ENCODE peak calls at places on chromosome 22, in four cellular contexts. One of them, this sample, is unnamed.

GRCh38 chr22:27612075-27612474 is 189.5 kb downstream of the MN1 start:
- DNase-seq in SK-N-SH: peak; percentile 45
- DNase-seq in A549: no peak
- DNase-seq in body of pancreas: no peak
- DNase-seq in this sample: no peak

GRCh38 chr22:17161991-17162390 is 2.9 kb upstream of the HDHD5 start:
- DNase-seq in SK-N-SH: no peak
- DNase-seq in A549: no peak
- DNase-seq in body of pancreas: no peak
- DNase-seq in this sample: no peak

GRCh38 chr22:35409783-35410662 is 10.1 kb downstream of the MCM5 start:
- DNase-seq in SK-N-SH: no peak
- DNase-seq in A549: no peak
- DNase-seq in body of pancreas: no peak
- DNase-seq in this sample: no peak

GRCh38 chr22:37906364-37907008 is 389 bp downstream of the MICALL1 start:
- DNase-seq in SK-N-SH: peak; percentile 78
- DNase-seq in A549: no peak
- DNase-seq in body of pancreas: no peak
- DNase-seq in this sample: peak; percentile 40

GRCh38 chr22:17796695-17797094 is 22.4 kb upstream of the BID start:
- DNase-seq in SK-N-SH: no peak
- DNase-seq in A549: no peak
- DNase-seq in body of pancreas: no peak
- DNase-seq in this sample: no peak

GRCh38 chr22:39332441-39333064 is 13.1 kb upstream of the RPL3 start:
- DNase-seq in SK-N-SH: no peak
- DNase-seq in A549: no peak
- DNase-seq in body of pancreas: peak; percentile 73
- DNase-seq in this sample: peak; percentile 55

GRCh38 chr22:28282346-28282745 is 363.3 kb upstream of the PITPNB start:
- DNase-seq in SK-N-SH: no peak
- DNase-seq in A549: no peak
- DNase-seq in body of pancreas: no peak
- DNase-seq in this sample: no peak

GRCh38 chr22:30829901-30830550 is 135.4 kb downstream of the OSBP2 start:
- DNase-seq in SK-N-SH: no peak
- DNase-seq in A549: peak; percentile 85
- DNase-seq in body of pancreas: no peak
- DNase-seq in this sample: peak; percentile 31

GRCh38 chr22:20121856-20122415 is 4.9 kb upstream of the TRMT2A start:
- DNase-seq in SK-N-SH: no peak
- DNase-seq in A549: no peak
- DNase-seq in body of pancreas: no peak
- DNase-seq in this sample: no peak

GRCh38 chr22:30201970-30202369 is 44.6 kb downstream of the LIF start:
- DNase-seq in SK-N-SH: no peak
- DNase-seq in A549: no peak
- DNase-seq in body of pancreas: no peak
- DNase-seq in this sample: no peak

GRCh38 chr22:48071305-48071704 is 1308.9 kb downstream of the TBC1D22A start:
- DNase-seq in SK-N-SH: no peak
- DNase-seq in A549: no peak
- DNase-seq in body of pancreas: no peak
- DNase-seq in this sample: no peak

GRCh38 chr22:32313532-32313931 is 44.1 kb upstream of the RFPL3 start:
- DNase-seq in SK-N-SH: no peak
- DNase-seq in A549: no peak
- DNase-seq in body of pancreas: no peak
- DNase-seq in this sample: no peak

GRCh38 chr22:26585104-26585790 is 4.7 kb downstream of the TPST2 start:
- DNase-seq in SK-N-SH: peak; percentile 53
- DNase-seq in A549: no peak
- DNase-seq in body of pancreas: peak; percentile 66
- DNase-seq in this sample: no peak

GRCh38 chr22:24501366-24502005 is 6.4 kb downstream of the UPB1 start:
- DNase-seq in SK-N-SH: no peak
- DNase-seq in A549: no peak
- DNase-seq in body of pancreas: no peak
- DNase-seq in this sample: no peak

GRCh38 chr22:31829505-31829904 is 75.7 kb downstream of the DEPDC5 start:
- DNase-seq in SK-N-SH: peak; percentile 47
- DNase-seq in A549: peak; percentile 77
- DNase-seq in body of pancreas: no peak
- DNase-seq in this sample: peak; percentile 19

GRCh38 chr22:45818130-45819085 is 146.8 kb downstream of the ATXN10 start:
- DNase-seq in SK-N-SH: peak; percentile 44
- DNase-seq in A549: no peak
- DNase-seq in body of pancreas: peak; percentile 63
- DNase-seq in this sample: no peak

GRCh38 chr22:50684986-50685385 is 12.4 kb downstream of the SHANK3 start:
- DNase-seq in SK-N-SH: peak; percentile 13
- DNase-seq in A549: no peak
- DNase-seq in body of pancreas: no peak
- DNase-seq in this sample: no peak

GRCh38 chr22:37177755-37178154 is 10.3 kb downstream of the C1QTNF6 start:
- DNase-seq in SK-N-SH: no peak
- DNase-seq in A549: no peak
- DNase-seq in body of pancreas: no peak
- DNase-seq in this sample: no peak

GRCh38 chr22:18103527-18104269 is 6.9 kb upstream of the TUBA8 start:
- DNase-seq in SK-N-SH: no peak
- DNase-seq in A549: no peak
- DNase-seq in body of pancreas: no peak
- DNase-seq in this sample: no peak

GRCh38 chr22:25514436-25514835 is 50.0 kb upstream of the GRK3 start:
- DNase-seq in SK-N-SH: no peak
- DNase-seq in A549: no peak
- DNase-seq in body of pancreas: no peak
- DNase-seq in this sample: no peak

GRCh38 chr22:38176170-38176741 is 5.4 kb downstream of the PLA2G6 start:
- DNase-seq in SK-N-SH: no peak
- DNase-seq in A549: no peak
- DNase-seq in body of pancreas: peak; percentile 54
- DNase-seq in this sample: peak; percentile 52

GRCh38 chr22:46612341-46612903 is 7.8 kb upstream of the GRAMD4 start:
- DNase-seq in SK-N-SH: no peak
- DNase-seq in A549: no peak
- DNase-seq in body of pancreas: no peak
- DNase-seq in this sample: no peak

GRCh38 chr22:50738649-50739227 is 734 bp downstream of the ACR start:
- DNase-seq in SK-N-SH: no peak
- DNase-seq in A549: no peak
- DNase-seq in body of pancreas: no peak
- DNase-seq in this sample: no peak

GRCh38 chr22:38080847-38081635 is 2.9 kb downstream of the SLC16A8 start:
- DNase-seq in SK-N-SH: peak; percentile 76
- DNase-seq in A549: no peak
- DNase-seq in body of pancreas: peak; percentile 54
- DNase-seq in this sample: no peak

GRCh38 chr22:39748877-39749276 is 144.7 kb downstream of the ENTHD1 start:
- DNase-seq in SK-N-SH: no peak
- DNase-seq in A549: no peak
- DNase-seq in body of pancreas: no peak
- DNase-seq in this sample: no peak

GRCh38 chr22:36211237-36211881 is 9.8 kb upstream of the APOL4 start:
- DNase-seq in SK-N-SH: no peak
- DNase-seq in A549: no peak
- DNase-seq in body of pancreas: no peak
- DNase-seq in this sample: no peak

GRCh38 chr22:47713880-47714452 is 951.5 kb downstream of the TBC1D22A start:
- DNase-seq in SK-N-SH: no peak
- DNase-seq in A549: no peak
- DNase-seq in body of pancreas: no peak
- DNase-seq in this sample: no peak

GRCh38 chr22:27186643-27187042 is 529.3 kb downstream of the MIAT start:
- DNase-seq in SK-N-SH: no peak
- DNase-seq in A549: no peak
- DNase-seq in body of pancreas: no peak
- DNase-seq in this sample: no peak

GRCh38 chr22:47340851-47341436 is 578.5 kb downstream of the TBC1D22A start:
- DNase-seq in SK-N-SH: no peak
- DNase-seq in A549: peak; percentile 6
- DNase-seq in body of pancreas: no peak
- DNase-seq in this sample: no peak

GRCh38 chr22:19522190-19522880 is 1.9 kb downstream of the CLDN5 start:
- DNase-seq in SK-N-SH: peak; percentile 50
- DNase-seq in A549: no peak
- DNase-seq in body of pancreas: no peak
- DNase-seq in this sample: no peak

GRCh38 chr22:19665784-19666662 is 48.3 kb upstream of the SEPTIN5 start:
- DNase-seq in SK-N-SH: no peak
- DNase-seq in A549: no peak
- DNase-seq in body of pancreas: no peak
- DNase-seq in this sample: peak; percentile 11

GRCh38 chr22:33653525-33654063 is 266.7 kb downstream of the LARGE1 start:
- DNase-seq in SK-N-SH: no peak
- DNase-seq in A549: no peak
- DNase-seq in body of pancreas: no peak
- DNase-seq in this sample: no peak
- TF ChIP-seq CTCF in SK-N-SH: no peak
- TF ChIP-seq CTCF in A549: no peak
- TF ChIP-seq CTCF in body of pancreas: no peak
- TF ChIP-seq CTCF in this sample: no peak

GRCh38 chr22:41367680-41368542 is 13.8 kb upstream of the TEF start:
- DNase-seq in SK-N-SH: no peak
- DNase-seq in A549: no peak
- DNase-seq in body of pancreas: peak; percentile 74
- DNase-seq in this sample: no peak
- TF ChIP-seq CTCF in SK-N-SH: peak; percentile 4
- TF ChIP-seq CTCF in A549: no peak
- TF ChIP-seq CTCF in body of pancreas: no peak
- TF ChIP-seq CTCF in this sample: no peak

DNA sequence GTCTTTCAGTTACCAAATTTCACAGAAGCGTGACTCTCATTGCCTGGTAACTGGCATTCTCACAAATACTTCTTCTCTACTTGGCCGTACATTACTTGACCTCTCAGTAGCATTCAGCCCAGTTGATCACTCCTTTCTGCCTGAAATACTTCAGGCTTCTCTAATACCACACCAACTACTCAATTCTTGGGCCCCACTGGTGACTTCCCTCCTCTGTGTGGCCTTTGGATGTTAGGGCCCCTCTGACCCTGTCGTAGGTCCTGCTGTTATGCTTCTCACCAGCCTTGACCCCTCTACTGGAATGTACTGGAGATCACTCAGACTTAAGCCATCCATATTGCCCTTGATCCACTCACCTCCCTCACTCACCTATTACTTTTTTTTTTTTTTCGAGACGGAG is 2.2 kb upstream of the EFCAB6 start:
- DNase-seq in SK-N-SH: no peak
- DNase-seq in A549: no peak
- DNase-seq in body of pancreas: no peak
- DNase-seq in this sample: no peak
- TF ChIP-seq CTCF in SK-N-SH: no peak
- TF ChIP-seq CTCF in A549: no peak
- TF ChIP-seq CTCF in body of pancreas: no peak
- TF ChIP-seq CTCF in this sample: no peak

DNA sequence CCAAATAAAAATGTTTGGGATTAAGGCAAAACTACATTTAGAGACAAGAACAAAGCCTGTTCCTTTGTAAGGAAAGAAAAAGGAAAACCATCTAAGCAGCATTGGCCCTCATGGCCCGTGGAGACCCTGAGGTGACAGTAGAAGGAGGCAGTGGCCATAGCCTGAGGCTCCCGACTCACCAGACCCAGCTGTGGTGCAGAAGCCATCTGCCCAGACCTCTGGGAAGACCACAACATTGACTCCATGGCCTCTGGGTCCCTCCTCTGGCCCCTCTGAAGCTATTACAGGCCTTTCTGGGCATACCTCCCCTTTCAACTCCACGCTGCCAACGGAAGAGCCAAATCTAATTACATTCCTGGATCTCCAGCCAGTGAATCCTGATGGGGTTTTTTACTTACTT is 6.4 kb downstream of the PRAME start:
- DNase-seq in SK-N-SH: peak; percentile 80
- DNase-seq in A549: no peak
- DNase-seq in body of pancreas: no peak
- DNase-seq in this sample: no peak
- TF ChIP-seq CTCF in SK-N-SH: peak; percentile 26
- TF ChIP-seq CTCF in A549: no peak
- TF ChIP-seq CTCF in body of pancreas: no peak
- TF ChIP-seq CTCF in this sample: no peak

DNA sequence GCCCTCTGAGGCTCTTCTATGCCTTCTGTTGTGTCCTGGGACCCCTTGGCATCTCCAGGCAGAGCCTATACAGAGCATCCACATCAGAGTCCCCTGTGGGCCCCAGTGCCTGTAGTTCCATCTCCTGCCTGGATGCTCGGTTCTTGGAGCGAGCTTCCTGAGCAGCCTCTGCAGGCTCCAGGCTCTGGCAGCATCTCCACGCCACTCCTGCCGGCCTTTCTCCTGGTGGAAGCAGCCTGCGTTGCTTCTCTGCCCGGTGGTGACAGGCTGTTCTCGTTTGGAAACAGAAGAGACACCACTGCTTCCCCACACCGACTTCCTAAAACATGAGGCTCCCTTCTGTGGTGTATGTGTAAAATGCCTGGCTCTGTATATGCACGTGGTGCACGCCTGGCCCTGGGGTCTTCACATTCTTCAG is 52.8 kb downstream of the BCR start:
- DNase-seq in SK-N-SH: peak; percentile 57
- DNase-seq in A549: no peak
- DNase-seq in body of pancreas: no peak
- DNase-seq in this sample: no peak
- TF ChIP-seq CTCF in SK-N-SH: no peak
- TF ChIP-seq CTCF in A549: no peak
- TF ChIP-seq CTCF in body of pancreas: no peak
- TF ChIP-seq CTCF in this sample: no peak